ENCODE peak calls at places on chromosomes 2 and 18, in eight cellular contexts. L is colonic mucosa, P is mammary epithelial cell, V is HL-60, J is endothelial cell of umbilical vein, G is cardiac muscle cell, D is A549, Q is cardiac fibroblast. B is an unnamed sample.

GRCh38 chr2:209830722-209831465 is 59.3 kb downstream of the UNC80 start:
- DNase-seq in L (no peak), P (no peak), V (no peak), J (no peak), G (no peak), D (no peak), Q (no peak), B (no peak)

GRCh38 chr2:212227755-212228154 is 310.8 kb downstream of the ERBB4 start:
- DNase-seq in L (no peak), P (peak), V (no peak), J (peak), G (no peak), D (no peak), Q (peak), B (peak)

GRCh38 chr2:230738391-230738811 is 25.8 kb downstream of the CAB39 start:
- DNase-seq in L (no peak), P (no peak), V (no peak), J (peak), G (no peak), D (no peak), Q (peak), B (no peak)

GRCh38 chr2:142130111-142131015 is 453 bp downstream of the LRP1B start:
- DNase-seq in L (peak), P (peak), V (no peak), J (peak), G (peak), D (no peak), Q (peak), B (no peak)

GRCh38 chr2:28447943-28448737 is 47.7 kb upstream of the PLB1 start:
- DNase-seq in L (no peak), P (peak), V (peak), J (no peak), G (no peak), D (no peak), Q (peak), B (no peak)

GRCh38 chr18:37251679-37252078 is 313.9 kb downstream of the CELF4 start:
- DNase-seq in L (no peak), P (peak), V (no peak), J (no peak), G (no peak), D (no peak), Q (no peak), B (no peak)

GRCh38 chr18:8627107-8627472 is 17.9 kb downstream of the RAB12 start:
- DNase-seq in L (no peak), P (no peak), V (no peak), J (no peak), G (no peak), D (no peak), Q (no peak), B (no peak)

GRCh38 chr18:73352546-73352945 is 484.8 kb upstream of the NETO1 start:
- DNase-seq in L (no peak), P (no peak), V (no peak), J (no peak), G (no peak), D (no peak), Q (peak), B (no peak)

GRCh38 chr18:7664024-7664312 is 96.9 kb downstream of the PTPRM start:
- DNase-seq in L (no peak), P (peak), V (no peak), J (no peak), G (no peak), D (no peak), Q (no peak), B (no peak)

GRCh38 chr2:191888400-191889166 is 41.7 kb upstream of the CAVIN2 start:
- DNase-seq in L (no peak), P (no peak), V (no peak), J (no peak), G (no peak), D (no peak), Q (no peak), B (no peak)

GRCh38 chr2:192993059-192993458 is 798.3 kb upstream of the TMEFF2 start:
- DNase-seq in L (no peak), P (no peak), V (no peak), J (no peak), G (no peak), D (no peak), Q (no peak), B (no peak)

GRCh38 chr18:25244170-25244569 is 107.8 kb downstream of the ZNF521 start:
- DNase-seq in L (no peak), P (no peak), V (no peak), J (no peak), G (no peak), D (no peak), Q (no peak), B (no peak)

GRCh38 chr2:20050712-20051517 is 513 bp downstream of the LAPTM4A start:
- DNase-seq in L (peak), P (peak), V (peak), J (peak), G (peak), D (peak), Q (peak), B (no peak)

GRCh38 chr2:238974510-238975166 is 126.8 kb downstream of the TWIST2 start:
- DNase-seq in L (peak), P (peak), V (no peak), J (peak), G (no peak), D (peak), Q (peak), B (peak)

GRCh38 chr2:241350878-241351639 is 5.0 kb upstream of the FARP2 start:
- DNase-seq in L (no peak), P (no peak), V (no peak), J (no peak), G (no peak), D (no peak), Q (no peak), B (peak)

GRCh38 chr2:3633089-3633981 is 24.7 kb upstream of the ALLC start:
- DNase-seq in L (no peak), P (peak), V (no peak), J (no peak), G (no peak), D (no peak), Q (peak), B (no peak)

GRCh38 chr2:45595724-45596435 is 15.2 kb downstream of the SRBD1 start:
- DNase-seq in L (peak), P (peak), V (no peak), J (peak), G (no peak), D (no peak), Q (peak), B (no peak)

GRCh38 chr2:134446431-134447091 is 192.7 kb downstream of the MGAT5 start:
- DNase-seq in L (no peak), P (peak), V (no peak), J (peak), G (no peak), D (no peak), Q (peak), B (no peak)

GRCh38 chr18:61833978-61834377 is 58.8 kb downstream of the RNF152 start:
- DNase-seq in L (no peak), P (no peak), V (no peak), J (peak), G (no peak), D (no peak), Q (peak), B (no peak)

GRCh38 chr2:46050489-46050888 is 246.7 kb upstream of the EPAS1 start:
- DNase-seq in L (no peak), P (no peak), V (no peak), J (no peak), G (no peak), D (no peak), Q (no peak), B (no peak)

GRCh38 chr2:233075966-233076339 is 15.8 kb downstream of the INPP5D start:
- DNase-seq in L (no peak), P (no peak), V (peak), J (peak), G (no peak), D (no peak), Q (no peak), B (no peak)

GRCh38 chr2:16346671-16347070 is 319.0 kb downstream of the CYRIA start:
- DNase-seq in L (no peak), P (no peak), V (no peak), J (no peak), G (no peak), D (no peak), Q (no peak), B (no peak)

GRCh38 chr18:21241224-21242131 is 554 bp upstream of the GREB1L start:
- DNase-seq in L (peak), P (no peak), V (no peak), J (no peak), G (peak), D (no peak), Q (no peak), B (no peak)

GRCh38 chr2:59702026-59702425 is 851.4 kb downstream of the BCL11A start:
- DNase-seq in L (no peak), P (no peak), V (no peak), J (no peak), G (no peak), D (no peak), Q (no peak), B (no peak)

GRCh38 chr18:57519668-57520424 is 66.7 kb downstream of the FECH start:
- DNase-seq in L (no peak), P (peak), V (no peak), J (no peak), G (no peak), D (no peak), Q (no peak), B (no peak)

GRCh38 chr2:9991829-9992273 is 40.4 kb downstream of the GRHL1 start:
- DNase-seq in L (no peak), P (no peak), V (peak), J (peak), G (no peak), D (no peak), Q (peak), B (no peak)

DNA sequence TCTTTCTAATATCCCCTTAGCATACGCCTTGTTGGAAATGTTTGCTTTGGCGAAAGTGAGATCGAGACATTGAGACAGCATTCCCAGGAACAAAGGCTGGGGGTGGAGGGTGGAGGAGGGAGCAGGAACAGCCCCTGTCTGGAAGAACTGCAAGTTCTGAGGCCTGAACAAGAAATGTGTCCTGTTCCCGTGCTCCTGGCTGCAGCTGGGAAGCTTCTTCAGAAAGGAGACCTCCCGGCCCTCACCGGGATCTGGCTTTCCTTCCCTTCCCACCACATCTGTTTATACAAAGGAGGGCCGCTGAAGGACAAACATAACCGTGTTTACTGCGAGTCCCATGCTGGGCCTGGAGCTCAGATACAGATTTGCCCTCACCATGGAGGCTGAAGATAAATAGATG is 35.9 kb downstream of the AFF3 start:
- DNase-seq in L (no peak), P (no peak), V (no peak), J (no peak), G (peak), D (no peak), Q (no peak), B (no peak)
- H3K4me3 ChIP-seq in L (no peak), P (no peak), V (no peak), J (no peak), G (no peak), D (no peak), Q (no peak), B (no peak)

DNA sequence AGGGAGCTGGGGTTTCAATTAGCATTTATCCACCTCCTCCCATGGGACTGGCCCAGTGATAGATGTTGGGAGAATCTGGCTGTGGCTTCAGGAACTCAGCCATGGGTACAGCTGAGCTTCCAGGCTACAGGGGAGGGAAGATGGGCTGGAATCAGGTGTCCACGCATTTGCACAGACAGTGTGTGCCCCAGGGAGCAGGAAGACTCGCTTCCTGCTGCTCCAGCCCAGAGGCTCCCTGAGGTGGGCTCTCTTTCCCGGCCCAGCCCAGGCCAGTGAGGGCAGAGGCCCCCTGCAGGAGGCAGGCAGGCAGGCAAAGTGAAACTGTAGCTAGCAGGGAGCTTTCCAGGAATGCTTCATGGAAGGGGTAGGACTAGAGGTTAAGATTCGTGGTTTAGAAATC is 28.7 kb downstream of the DYSF start:
- DNase-seq in L (no peak), P (no peak), V (no peak), J (no peak), G (no peak), D (no peak), Q (no peak), B (no peak)
- TF ChIP-seq CTCF in L (no peak), P (no peak), V (no peak), J (no peak), G (peak), D (no peak), Q (peak), B (no peak)

GRCh38 chr2:213317929-213318328 is 33.7 kb downstream of the SPAG16 start:
- DNase-seq in L (no peak), P (peak), V (no peak), J (no peak), G (no peak), D (no peak), Q (peak), B (no peak)

GRCh38 chr2:213315168-213315876 is 31.1 kb downstream of the SPAG16 start:
- DNase-seq in L (no peak), P (no peak), V (no peak), J (no peak), G (no peak), D (no peak), Q (no peak), B (no peak)

GRCh38 chr2:213320604-213321003 is 36.3 kb downstream of the SPAG16 start:
- DNase-seq in L (no peak), P (no peak), V (no peak), J (no peak), G (no peak), D (no peak), Q (no peak), B (no peak)

DNA sequence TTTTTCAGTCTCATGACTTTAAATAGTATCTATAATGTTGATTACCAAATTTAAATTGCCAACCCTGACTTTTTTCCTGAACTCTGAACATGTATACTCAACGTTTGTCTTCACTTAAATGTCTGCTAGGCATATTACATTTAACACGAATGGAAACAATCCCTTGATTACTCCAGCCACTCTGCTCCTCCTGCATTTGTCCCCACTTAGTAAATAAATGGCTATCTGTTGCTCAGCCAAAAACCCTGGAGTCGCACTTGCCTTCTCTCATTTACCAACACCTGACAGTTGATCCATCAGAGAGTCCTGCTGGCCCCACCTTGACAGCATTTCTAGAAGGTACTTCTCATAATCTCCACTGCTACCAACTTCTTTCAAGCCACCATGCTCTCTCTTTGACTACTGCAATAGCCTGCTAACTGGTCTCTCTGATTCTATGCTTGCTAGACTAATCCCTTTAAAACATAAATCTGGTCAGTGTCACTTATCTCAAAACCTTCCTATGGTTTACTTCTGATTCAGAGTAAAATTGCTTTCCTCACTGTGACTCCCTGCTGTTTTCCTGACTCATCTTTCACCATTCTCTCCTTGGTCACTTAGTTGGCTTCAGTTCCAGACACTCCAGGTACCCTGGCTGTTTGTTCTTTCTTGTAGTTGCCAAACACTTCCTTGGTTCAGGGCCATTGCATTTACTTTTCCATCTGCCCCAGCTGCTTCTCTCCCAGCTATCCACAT is 31.9 kb downstream of the SPAG16 start:
- DNase-seq in L (no peak), P (peak), V (no peak), J (no peak), G (no peak), D (no peak), Q (peak), B (peak)
- H3K4me3 ChIP-seq in L (no peak), P (no peak), V (no peak), J (no peak), G (no peak), D (no peak), Q (no peak), B (no peak)

DNA sequence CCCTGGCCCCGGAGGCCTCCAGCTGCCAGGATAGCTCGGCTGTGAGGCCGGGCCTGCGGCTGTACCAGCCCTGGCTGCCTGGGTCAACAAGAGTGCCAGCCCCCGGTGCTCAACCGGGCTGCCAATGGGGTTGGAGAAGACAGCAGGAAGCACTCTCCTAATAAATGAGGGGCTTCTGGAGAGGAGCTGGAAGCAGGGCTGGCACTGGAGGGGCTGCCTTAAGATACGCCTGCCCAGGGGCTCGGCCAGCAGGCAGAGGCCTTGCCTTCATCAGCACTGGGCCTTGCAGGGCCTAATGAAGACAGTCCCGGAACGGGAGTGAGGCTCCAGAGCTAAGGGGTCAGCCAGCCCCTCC is 73.6 kb downstream of the TEX51 start:
- DNase-seq in L (no peak), P (no peak), V (no peak), J (no peak), G (no peak), D (no peak), Q (no peak), B (no peak)
- TF ChIP-seq CTCF in L (peak), P (no peak), V (no peak), J (no peak), G (no peak), D (peak), Q (no peak), B (no peak)

GRCh38 chr2:181471227-181471626 is 14.0 kb downstream of the ITGA4 start:
- DNase-seq in L (no peak), P (no peak), V (no peak), J (no peak), G (no peak), D (no peak), Q (no peak), B (no peak)
- H3K4me3 ChIP-seq in L (no peak), P (no peak), V (no peak), J (no peak), G (no peak), D (no peak), Q (no peak), B (no peak)

DNA sequence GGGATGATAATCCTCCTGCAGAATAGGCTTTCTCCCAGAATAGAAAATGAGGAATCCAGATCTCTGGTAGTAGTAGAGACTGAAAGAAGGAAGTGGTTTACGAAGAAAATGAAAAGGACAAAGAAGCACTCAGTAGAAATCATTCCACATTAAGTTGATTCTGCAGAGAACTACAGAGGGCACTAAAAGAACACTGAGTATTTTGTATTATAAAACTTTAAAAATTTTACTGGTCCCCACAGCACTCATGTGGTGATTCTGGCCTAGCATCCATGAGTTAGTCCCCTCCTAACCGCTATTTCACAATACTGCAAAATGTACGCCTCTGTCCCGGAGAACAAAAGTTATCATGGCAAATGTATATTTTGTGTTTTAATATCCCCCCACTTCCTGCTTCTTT is 42.9 kb upstream of the SLC35F5 start:
- DNase-seq in L (no peak), P (no peak), V (peak), J (no peak), G (no peak), D (no peak), Q (peak), B (no peak)
- TF ChIP-seq CTCF in L (no peak), P (no peak), V (no peak), J (no peak), G (peak), D (peak), Q (no peak), B (no peak)

GRCh38 chr2:68369340-68369734 is 4.3 kb downstream of the PLEK start:
- DNase-seq in L (no peak), P (no peak), V (no peak), J (no peak), G (no peak), D (no peak), Q (no peak), B (no peak)

GRCh38 chr2:68374184-68374583 is 9.1 kb downstream of the PLEK start:
- DNase-seq in L (no peak), P (no peak), V (no peak), J (no peak), G (no peak), D (no peak), Q (no peak), B (no peak)

GRCh38 chr2:68372435-68372834 is 7.4 kb downstream of the PLEK start:
- DNase-seq in L (no peak), P (no peak), V (no peak), J (no peak), G (no peak), D (no peak), Q (no peak), B (no peak)

GRCh38 chr2:68371138-68371537 is 6.1 kb downstream of the PLEK start:
- DNase-seq in L (no peak), P (no peak), V (no peak), J (no peak), G (no peak), D (no peak), Q (no peak), B (no peak)

GRCh38 chr2:68371581-68371980 is 6.5 kb downstream of the PLEK start:
- DNase-seq in L (no peak), P (peak), V (no peak), J (no peak), G (no peak), D (no peak), Q (no peak), B (no peak)
- H3K4me3 ChIP-seq in L (no peak), P (no peak), V (no peak), J (no peak), G (no peak), D (no peak), Q (no peak), B (no peak)

DNA sequence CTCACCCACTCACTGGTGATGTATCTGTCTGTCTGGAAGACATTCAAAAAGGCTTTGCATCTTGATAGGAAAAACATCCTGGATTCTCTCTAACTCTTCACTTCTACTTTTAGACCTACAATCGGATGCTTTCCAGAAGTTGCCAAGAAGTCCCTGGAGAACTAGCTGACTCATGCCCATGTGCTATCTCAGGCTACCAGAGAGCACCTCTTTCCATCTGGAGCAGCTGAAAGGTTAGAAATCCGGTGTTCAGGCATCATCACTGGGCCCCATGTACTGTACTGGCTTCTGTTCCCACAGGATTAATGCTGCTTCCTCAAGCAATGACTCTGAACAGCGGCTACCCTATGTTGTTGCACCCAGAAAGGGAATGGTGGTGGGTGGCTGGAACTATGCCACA is 259.0 kb downstream of the NBAS start:
- DNase-seq in L (no peak), P (no peak), V (no peak), J (no peak), G (no peak), D (no peak), Q (peak), B (no peak)
- TF ChIP-seq CTCF in L (no peak), P (no peak), V (no peak), J (no peak), G (no peak), D (no peak), Q (no peak), B (no peak)

GRCh38 chr2:6474368-6475140 is 391.2 kb downstream of the CMPK2 start:
- DNase-seq in L (no peak), P (no peak), V (no peak), J (no peak), G (no peak), D (no peak), Q (no peak), B (no peak)
- H3K4me3 ChIP-seq in L (no peak), P (no peak), V (no peak), J (no peak), G (no peak), D (no peak), Q (no peak), B (no peak)

GRCh38 chr18:38930881-38931753 is 1365.5 kb upstream of the CELF4 start:
- DNase-seq in L (no peak), P (no peak), V (no peak), J (no peak), G (no peak), D (no peak), Q (no peak), B (no peak)
- TF ChIP-seq CTCF in L (no peak), P (no peak), V (no peak), J (no peak), G (no peak), D (no peak), Q (no peak), B (no peak)

B was measured in epithelial cell of proximal tubule.